ENCODE peak calls at places on chromosomes 6 and 20, in five cellular contexts. Z is H54, M is activated gamma-delta T cell treated with Interleukin-2 at 50 U/mL for 16 hours, F is Calu3, E is cardiac septum. C is an unnamed sample.

GRCh38 chr20:10646886-10647420 is 26.8 kb downstream of the JAG1 start:
- DNase-seq in E (no peak), F (no peak), Z (no peak), M (no peak), C (no peak)

GRCh38 chr20:37798312-37798711 is 104.5 kb downstream of the CTNNBL1 start:
- DNase-seq in F (no peak), M (no peak), E (no peak), Z (no peak), C (no peak)

GRCh38 chr6:3286641-3287171 is 28.0 kb downstream of the PSMG4 start:
- DNase-seq in F (no peak), M (no peak), E (peak), Z (no peak), C (no peak)

GRCh38 chr20:2387180-2387577 is 6.5 kb downstream of the TGM6 start:
- DNase-seq in E (no peak), F (peak), Z (peak), M (no peak), C (peak)

GRCh38 chr6:56482525-56482924 is 160.2 kb downstream of the DST start:
- DNase-seq in Z (no peak), F (no peak), M (no peak), E (no peak), C (no peak)

GRCh38 chr6:138559153-138559552 is 59.9 kb upstream of the NHSL1 start:
- DNase-seq in E (no peak), Z (no peak), F (no peak), M (no peak), C (no peak)

GRCh38 chr6:118618676-118619377 is 32.6 kb downstream of the CEP85L start:
- DNase-seq in E (peak), M (peak), F (peak), Z (no peak), C (peak)

GRCh38 chr6:99573980-99574617 is 5.6 kb upstream of the CCNC start:
- DNase-seq in M (no peak), F (no peak), Z (no peak), E (no peak), C (no peak)

GRCh38 chr6:9399916-9400315 is 964.6 kb upstream of the SLC35B3 start:
- DNase-seq in F (no peak), E (no peak), M (no peak), Z (no peak), C (no peak)

GRCh38 chr6:5786321-5787053 is 220.2 kb downstream of the NRN1 start:
- DNase-seq in Z (no peak), F (no peak), E (no peak), M (no peak), C (no peak)

GRCh38 chr6:12233693-12234551 is 56.2 kb upstream of the EDN1 start:
- DNase-seq in F (peak), Z (peak), M (peak), E (no peak), C (peak)

GRCh38 chr6:73487473-73487872 is 25.9 kb downstream of the MTO1 start:
- DNase-seq in Z (no peak), M (no peak), F (no peak), E (no peak), C (no peak)

GRCh38 chr6:26017567-26017966 is 55.0 kb downstream of the TRIM38 start:
- DNase-seq in M (peak), Z (no peak), E (peak), F (peak), C (peak)

GRCh38 chr20:52105573-52106422 is 85.8 kb downstream of the ZFP64 start:
- DNase-seq in E (no peak), Z (no peak), F (no peak), M (no peak), C (peak)

GRCh38 chr6:110053395-110054240 is 75.5 kb downstream of the GPR6 start:
- DNase-seq in F (peak), Z (peak), M (no peak), E (no peak), C (peak)

GRCh38 chr6:54431466-54431865 is 123.2 kb downstream of the TINAG start:
- DNase-seq in F (no peak), E (no peak), M (no peak), Z (no peak), C (peak)

GRCh38 chr6:64280569-64280968 is 645.0 kb downstream of the PHF3 start:
- DNase-seq in E (no peak), Z (no peak), M (no peak), F (peak), C (peak)

GRCh38 chr20:32483351-32484220 is 101.5 kb downstream of the NOL4L start:
- DNase-seq in F (peak), M (peak), Z (peak), E (peak), C (peak)

GRCh38 chr20:56683077-56683865 is 54.2 kb downstream of the TFAP2C start:
- DNase-seq in M (no peak), E (no peak), Z (no peak), F (no peak), C (no peak)

GRCh38 chr20:38104283-38104682 is 60.8 kb downstream of the TGM2 start:
- DNase-seq in F (no peak), Z (no peak), E (no peak), M (no peak), C (no peak)

GRCh38 chr6:154197176-154197850 is 158.3 kb downstream of the OPRM1 start:
- DNase-seq in E (no peak), Z (no peak), M (no peak), F (no peak), C (no peak)

GRCh38 chr6:5103250-5103649 is 18.1 kb downstream of the PPP1R3G start:
- DNase-seq in E (no peak), F (no peak), M (no peak), Z (no peak), C (no peak)

C was measured in dermis blood vessel endothelial cell.